ENCODE peak calls at places on chromosomes 4 and X, in seven cellular contexts. U is nephron progenitor cell, W is astrocyte of the spinal cord, F is endothelial cell, R is IMR-90, S is mammary epithelial cell, N is cardiac fibroblast. P is an unnamed sample.

GRCh38 chr4:125235971-125236370 is 78.8 kb upstream of the FAT4 start:
- DNase-seq in F (no peak), U (no peak), R (no peak), W (no peak), N (no peak), S (no peak), P (no peak)

GRCh38 chr4:41670530-41670929 is 78.0 kb downstream of the PHOX2B start:
- DNase-seq in S (no peak), N (no peak), R (no peak), F (no peak), W (no peak), U (no peak), P (no peak)

GRCh38 chr4:159171287-159171686 is 68.4 kb downstream of the RAPGEF2 start:
- DNase-seq in S (peak), N (no peak), R (no peak), W (no peak), F (no peak), U (no peak), P (no peak)

GRCh38 chr4:168795346-168795745 is 214.7 kb downstream of the CBR4 start:
- DNase-seq in S (no peak), W (no peak), U (no peak), N (no peak), R (no peak), F (no peak), P (no peak)

GRCh38 chr4:83112678-83113428 is 1.7 kb downstream of the PLAC8 start:
- DNase-seq in F (no peak), U (no peak), S (no peak), N (no peak), W (peak), R (peak), P (no peak)

GRCh38 chrX:23784487-23785301 is 1.7 kb downstream of the SAT1 start:
- DNase-seq in W (peak), R (peak), S (peak), N (peak), F (no peak), U (no peak), P (no peak)

GRCh38 chr4:104017213-104017612 is 297.4 kb upstream of the TACR3 start:
- DNase-seq in R (no peak), S (no peak), U (no peak), F (no peak), N (no peak), W (no peak), P (no peak)

GRCh38 chr4:143246977-143247376 is 62.3 kb downstream of the USP38 start:
- DNase-seq in N (no peak), R (no peak), F (no peak), W (no peak), S (no peak), U (no peak), P (no peak)

GRCh38 chr4:86366920-86367319 is 7.1 kb upstream of the MAPK10 start:
- DNase-seq in W (no peak), S (no peak), F (no peak), U (no peak), R (no peak), N (no peak), P (no peak)

GRCh38 chrX:109656774-109657173 is 31.8 kb upstream of the KCNE5 start:
- DNase-seq in U (no peak), N (peak), F (no peak), R (no peak), S (no peak), W (no peak), P (no peak)

DNA sequence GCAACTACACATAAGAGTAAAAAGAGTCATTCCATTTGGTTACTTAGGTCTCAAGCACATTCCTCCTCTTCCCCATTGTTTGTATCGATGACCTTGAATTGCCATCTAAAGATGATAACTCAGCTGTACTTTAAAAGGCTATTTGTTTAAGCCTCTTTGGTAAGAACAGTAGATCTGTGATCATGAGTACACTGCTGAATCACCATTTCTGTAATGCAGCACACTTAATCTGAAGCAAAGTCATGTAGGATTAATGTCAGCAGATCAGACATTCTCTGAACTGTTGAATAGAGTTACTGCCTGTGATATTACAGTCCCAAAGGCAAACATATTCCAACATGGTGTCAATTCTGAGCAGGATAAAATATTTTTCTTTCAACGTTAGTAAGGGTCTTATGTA is 631.7 kb downstream of the TECRL start:
- DNase-seq in F (no peak), U (no peak), R (no peak), N (no peak), S (no peak), W (no peak), P (no peak)
- TF ChIP-seq CTCF in F (no peak), U (no peak), R (no peak), N (no peak), S (no peak), W (no peak), P (no peak)

GRCh38 chrX:120522820-120523219 is 37.9 kb downstream of the CUL4B start:
- DNase-seq in R (no peak), F (no peak), W (no peak), U (no peak), N (no peak), S (no peak), P (no peak)
- TF ChIP-seq CTCF in R (no peak), F (no peak), W (peak), U (no peak), N (no peak), S (no peak), P (no peak)

DNA sequence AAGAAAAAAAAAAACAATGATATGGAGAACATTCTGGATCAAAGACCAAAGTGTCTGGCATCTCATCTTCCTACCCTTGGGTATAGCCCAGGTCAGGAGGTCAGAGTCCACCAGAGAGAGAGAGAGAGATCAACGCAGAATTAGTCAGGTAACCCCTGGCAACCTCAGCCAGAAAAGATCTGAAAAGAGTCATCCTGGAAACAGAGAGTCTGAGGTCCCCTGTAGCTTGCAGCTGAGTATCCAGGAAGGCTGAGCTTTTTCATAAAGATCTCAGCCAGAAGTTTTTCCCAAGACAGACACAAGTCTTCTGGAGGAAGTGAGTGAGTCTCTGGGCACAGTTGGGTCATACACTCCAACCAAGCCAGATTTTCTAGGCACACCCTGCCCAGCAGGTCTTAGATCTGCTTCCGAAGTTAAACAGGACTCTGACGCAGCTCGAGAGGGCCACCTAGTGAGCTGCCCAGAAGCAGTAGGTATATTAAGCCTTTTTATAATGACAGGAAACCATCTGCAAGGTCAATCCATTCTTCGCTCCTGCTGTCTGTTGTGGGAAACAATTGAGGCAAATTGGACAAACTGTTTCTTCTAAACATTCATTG is 35.7 kb downstream of the ACE2 start:
- DNase-seq in F (peak), U (peak), N (peak), W (peak), S (peak), R (peak), P (peak)
- TF ChIP-seq CTCF in F (no peak), U (peak), N (peak), W (peak), S (peak), R (peak), P (no peak)

GRCh38 chr4:111842336-111842735 is 302.9 kb upstream of the FAM241A start:
- DNase-seq in U (no peak), F (no peak), W (no peak), S (no peak), R (no peak), N (no peak), P (no peak)

GRCh38 chr4:111849726-111850284 is 295.4 kb upstream of the FAM241A start:
- DNase-seq in S (no peak), R (no peak), W (peak), F (no peak), N (no peak), U (no peak), P (no peak)

GRCh38 chr4:111847256-111848108 is 297.8 kb upstream of the FAM241A start:
- DNase-seq in N (no peak), S (no peak), W (no peak), U (no peak), F (no peak), R (no peak), P (no peak)
- TF ChIP-seq CTCF in N (peak), S (peak), W (peak), U (peak), F (peak), R (peak), P (no peak)

DNA sequence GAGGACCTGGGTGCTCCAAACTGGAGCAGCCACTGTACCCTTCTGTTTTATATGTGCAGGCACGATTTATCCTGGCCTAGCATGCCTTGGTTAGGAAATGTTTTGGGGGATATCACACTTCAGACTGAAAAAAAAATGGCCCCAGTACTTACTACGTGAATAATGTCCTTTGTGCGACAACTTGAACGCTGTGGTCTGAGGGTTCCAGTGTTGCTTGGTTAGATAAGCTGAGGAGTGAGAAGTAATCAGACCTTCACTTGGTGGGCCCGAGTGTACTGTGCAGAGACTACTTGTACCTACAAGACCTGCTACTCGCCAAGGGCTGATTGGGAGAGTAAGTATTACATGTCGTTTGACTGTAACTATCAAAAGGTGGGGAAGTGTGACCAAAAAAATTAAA is 678 bp downstream of the DNAAF6 start:
- DNase-seq in U (no peak), S (no peak), W (no peak), R (no peak), F (no peak), N (no peak), P (no peak)
- TF ChIP-seq CTCF in U (no peak), S (no peak), W (no peak), R (no peak), F (no peak), N (no peak), P (no peak)

P was measured in lower leg skin.